ENCODE peak calls at places on chromosomes 6 and 20, in ten cellular contexts. K is amniotic stem cell; X is pancreas; L is Kasumi-1; J is lower lobe of right lung; A is NCI-H1105; V is activated T-cell treated with anti-CD3 and anti-CD28 coated beads, Interleukin-2, amount 50 U/mL, for 24 hours; H is neural crest cell; G is AML-193; S is C1 segment of cervical spinal cord. T is an unnamed sample.

GRCh38 chr6:127914240-127914639 is 13.4 kb upstream of the THEMIS start:
- DNase-seq in X (no peak), G (no peak), L (no peak), H (no peak), J (no peak), S (no peak), V (no peak), A (no peak), K (no peak), T (no peak)

GRCh38 chr20:853406-853996 is 20.0 kb downstream of the FAM110A start:
- DNase-seq in K (no peak), L (no peak), S (no peak), H (no peak), X (no peak), A (no peak), V (no peak), G (no peak), J (no peak), T (no peak)

GRCh38 chr6:156850356-156850755 is 73.2 kb downstream of the ARID1B start:
- DNase-seq in A (no peak), X (no peak), L (no peak), V (no peak), S (no peak), J (no peak), G (no peak), K (no peak), H (no peak), T (no peak)

GRCh38 chr6:101851911-101852310 is 458.4 kb downstream of the GRIK2 start:
- DNase-seq in K (no peak), G (no peak), V (no peak), A (no peak), J (no peak), L (no peak), X (no peak), S (no peak), H (no peak), T (no peak)

GRCh38 chr20:208937-209566 is 18.0 kb upstream of the DEFB129 start:
- DNase-seq in S (no peak), K (peak), A (peak), L (peak), G (peak), X (no peak), H (no peak), J (no peak), V (peak), T (no peak)

GRCh38 chr6:164628302-164628931 is 681.0 kb downstream of the C6orf118 start:
- DNase-seq in V (no peak), H (no peak), X (no peak), K (no peak), G (no peak), J (no peak), S (no peak), A (no peak), L (peak), T (no peak)

GRCh38 chr20:56460459-56460858 is 8.0 kb upstream of the RTF2 start:
- DNase-seq in X (no peak), A (no peak), J (no peak), H (no peak), V (no peak), S (no peak), G (no peak), K (no peak), L (no peak), T (no peak)

GRCh38 chr20:38084425-38084951 is 50.9 kb downstream of the RPRD1B start:
- DNase-seq in K (peak), J (no peak), G (no peak), H (no peak), X (no peak), A (no peak), L (no peak), S (no peak), V (no peak), T (peak)

GRCh38 chr20:1391640-1392442 is 1.0 kb downstream of the FKBP1A start:
- DNase-seq in L (no peak), S (no peak), K (no peak), J (peak), H (no peak), G (peak), X (no peak), A (no peak), V (no peak), T (peak)